ENCODE peak calls at places on chromosomes 6 and 20, in four cellular contexts. W is AG08395, Z is islet precursor cell, C is AG09309. Q is an unnamed sample.

GRCh38 chr6:11021714-11022113 is 22.4 kb downstream of the ELOVL2 start:
- DNase-seq in W (no peak), Z (no peak), C (no peak), Q (no peak)

GRCh38 chr20:49325981-49326380 is 48.1 kb upstream of the ZNFX1 start:
- DNase-seq in W (peak; percentile 80), Z (no peak), C (no peak), Q (no peak)

GRCh38 chr6:39926668-39927067 is 7.6 kb downstream of the MOCS1 start:
- DNase-seq in W (no peak), Z (no peak), C (no peak), Q (no peak)

GRCh38 chr6:129672883-129673631 is 36.9 kb downstream of the ARHGAP18 start:
- DNase-seq in W (peak; percentile 49), Z (no peak), C (peak; percentile 45), Q (no peak)

GRCh38 chr6:169970306-169970988 is 219.0 kb downstream of the ERMARD start:
- DNase-seq in W (no peak), Z (peak; percentile 50), C (no peak), Q (no peak)

GRCh38 chr20:44052166-44052565 is 134.8 kb downstream of the JPH2 start:
- DNase-seq in W (no peak), Z (peak; percentile 29), C (no peak), Q (no peak)

GRCh38 chr20:5886788-5887187 is 63.5 kb downstream of the TRMT6 start:
- DNase-seq in W (no peak), Z (peak; percentile 29), C (no peak), Q (no peak)

GRCh38 chr6:123616016-123616415 is 20.7 kb downstream of the TRDN start:
- DNase-seq in W (no peak), Z (no peak), C (no peak), Q (no peak)

GRCh38 chr6:6699741-6700367 is 111.3 kb downstream of the LY86 start:
- DNase-seq in W (peak; percentile 95), Z (no peak), C (peak; percentile 84), Q (peak; percentile 73)

GRCh38 chr6:44116643-44117382 is 10.4 kb downstream of the MRPL14 start:
- DNase-seq in W (peak; percentile 89), Z (no peak), C (peak; percentile 79), Q (no peak)

GRCh38 chr6:80690611-80691090 is 584.2 kb downstream of the BCKDHB start:
- DNase-seq in W (peak; percentile 7), Z (no peak), C (peak; percentile 24), Q (no peak)

GRCh38 chr6:31560697-31561058 is 11.4 kb upstream of the LTA start:
- DNase-seq in W (no peak), Z (no peak), C (no peak), Q (no peak)

GRCh38 chr20:10225439-10226080 is 6.9 kb downstream of the SNAP25 start:
- DNase-seq in W (peak; percentile 14), Z (no peak), C (no peak), Q (no peak)

GRCh38 chr6:165762876-165763275 is 99.8 kb upstream of the PDE10A start:
- DNase-seq in W (no peak), Z (no peak), C (no peak), Q (no peak)

GRCh38 chr20:56373942-56374341 is 15.2 kb downstream of the FAM210B start:
- DNase-seq in W (peak; percentile 90), Z (peak; percentile 15), C (peak; percentile 98), Q (no peak)

GRCh38 chr20:58102252-58102651 is 126.2 kb downstream of the ANKRD60 start:
- DNase-seq in W (peak; percentile 92), Z (peak; percentile 85), C (no peak), Q (no peak)

GRCh38 chr6:74103417-74103816 is 407.4 kb downstream of the CD109 start:
- DNase-seq in W (no peak), Z (no peak), C (no peak), Q (no peak)

Q was measured in Ammon's horn.